ENCODE peak calls at places on chromosome 19, in ten cellular contexts. Z is neural progenitor cell, B is MM.1S, G is IMR-90, L is astrocyte, I is K562, F is neuronal stem cell, H is colonic mucosa, K is endothelial cell of umbilical vein, N is Karpas-422. P is an unnamed sample.

GRCh38 chr19:8900421-8900820 is 68.2 kb downstream of the MBD3L1 start:
- DNase-seq in Z (no peak), N (no peak), G (no peak), K (no peak), I (no peak), B (no peak), H (no peak), L (no peak), F (no peak), P (no peak)

GRCh38 chr19:14470031-14470876 is 4.9 kb downstream of the PTGER1 start:
- DNase-seq in N (no peak), G (no peak), I (no peak), H (no peak), K (no peak), B (no peak), L (no peak), F (no peak), Z (no peak), P (no peak)

GRCh38 chr19:3549816-3550215 is 7.6 kb downstream of the MFSD12 start:
- DNase-seq in B (no peak), H (no peak), I (no peak), L (no peak), G (no peak), K (no peak), Z (no peak), F (no peak), N (no peak), P (no peak)

GRCh38 chr19:4119763-4120162 is 4.2 kb downstream of the MAP2K2 start:
- DNase-seq in F (no peak), I (no peak), G (no peak), N (no peak), Z (no peak), K (no peak), B (no peak), H (no peak), L (no peak), P (no peak)

GRCh38 chr19:46787331-46788100 is 878 bp downstream of the SLC1A5 start:
- DNase-seq in B (peak), I (no peak), N (peak), H (peak), Z (peak), F (peak), K (peak), G (peak), L (peak), P (no peak)

GRCh38 chr19:46783670-46784069 is 4.7 kb downstream of the SLC1A5 start:
- DNase-seq in G (no peak), F (no peak), I (peak), K (no peak), H (no peak), Z (no peak), B (no peak), N (peak), L (no peak), P (no peak)

GRCh38 chr19:11450570-11451326 is 15.3 kb downstream of the PRKCSH start:
- DNase-seq in G (no peak), I (peak), Z (no peak), H (no peak), B (no peak), K (no peak), N (no peak), L (no peak), F (no peak), P (no peak)

GRCh38 chr19:51726049-51726448 is 2.3 kb upstream of the HAS1 start:
- DNase-seq in B (no peak), G (peak), H (peak), L (peak), F (no peak), Z (no peak), I (peak), K (no peak), N (no peak), P (peak)

GRCh38 chr19:18239303-18239702 is 13.1 kb upstream of the PDE4C start:
- DNase-seq in Z (peak), F (no peak), B (no peak), L (no peak), H (no peak), N (peak), K (no peak), I (peak), G (no peak), P (no peak)

GRCh38 chr19:43618921-43619261 is 538 bp downstream of the ZNF428 start:
- DNase-seq in Z (no peak), F (no peak), I (no peak), L (no peak), G (peak), B (peak), K (peak), H (peak), N (peak), P (no peak)

GRCh38 chr19:35793381-35794165 is 18.2 kb downstream of the ARHGAP33 start:
- DNase-seq in B (no peak), L (no peak), N (no peak), G (no peak), I (no peak), H (no peak), F (no peak), K (no peak), Z (no peak), P (no peak)

GRCh38 chr19:9709305-9709704 is 34.4 kb upstream of the ZNF562 start:
- DNase-seq in I (no peak), N (no peak), K (no peak), G (no peak), Z (no peak), H (no peak), B (no peak), F (no peak), L (no peak), P (no peak)

GRCh38 chr19:51407631-51408131 is 9.8 kb downstream of the SIGLEC10 start:
- DNase-seq in H (no peak), B (no peak), I (peak), K (peak), N (peak), G (peak), L (no peak), F (no peak), Z (peak), P (no peak)

GRCh38 chr19:19485998-19486290 is 29.4 kb downstream of the TSSK6 start:
- DNase-seq in K (no peak), L (no peak), Z (no peak), N (no peak), G (no peak), B (no peak), F (no peak), H (no peak), I (no peak), P (no peak)

GRCh38 chr19:19486343-19487076 is 28.8 kb downstream of the TSSK6 start:
- DNase-seq in I (no peak), F (no peak), H (no peak), L (no peak), Z (no peak), N (no peak), G (no peak), K (no peak), B (no peak), P (no peak)

GRCh38 chr19:19482785-19483625 is 32.3 kb downstream of the TSSK6 start:
- DNase-seq in F (no peak), B (no peak), G (peak), N (no peak), K (no peak), L (peak), I (no peak), H (no peak), Z (no peak), P (no peak)

GRCh38 chr19:19487077-19488040 is 28.0 kb downstream of the TSSK6 start:
- DNase-seq in I (no peak), H (no peak), F (no peak), Z (no peak), N (no peak), K (no peak), G (no peak), B (no peak), L (no peak), P (no peak)

GRCh38 chr19:19485161-19485997 is 30.0 kb downstream of the TSSK6 start:
- DNase-seq in Z (no peak), H (no peak), L (peak), I (no peak), K (no peak), N (peak), G (peak), B (no peak), F (no peak), P (no peak)
- H3K9ac ChIP-seq in Z (no peak), H (no peak), L (peak), I (no peak), K (no peak), N (peak), G (peak), B (no peak), F (peak), P (no peak)

DNA sequence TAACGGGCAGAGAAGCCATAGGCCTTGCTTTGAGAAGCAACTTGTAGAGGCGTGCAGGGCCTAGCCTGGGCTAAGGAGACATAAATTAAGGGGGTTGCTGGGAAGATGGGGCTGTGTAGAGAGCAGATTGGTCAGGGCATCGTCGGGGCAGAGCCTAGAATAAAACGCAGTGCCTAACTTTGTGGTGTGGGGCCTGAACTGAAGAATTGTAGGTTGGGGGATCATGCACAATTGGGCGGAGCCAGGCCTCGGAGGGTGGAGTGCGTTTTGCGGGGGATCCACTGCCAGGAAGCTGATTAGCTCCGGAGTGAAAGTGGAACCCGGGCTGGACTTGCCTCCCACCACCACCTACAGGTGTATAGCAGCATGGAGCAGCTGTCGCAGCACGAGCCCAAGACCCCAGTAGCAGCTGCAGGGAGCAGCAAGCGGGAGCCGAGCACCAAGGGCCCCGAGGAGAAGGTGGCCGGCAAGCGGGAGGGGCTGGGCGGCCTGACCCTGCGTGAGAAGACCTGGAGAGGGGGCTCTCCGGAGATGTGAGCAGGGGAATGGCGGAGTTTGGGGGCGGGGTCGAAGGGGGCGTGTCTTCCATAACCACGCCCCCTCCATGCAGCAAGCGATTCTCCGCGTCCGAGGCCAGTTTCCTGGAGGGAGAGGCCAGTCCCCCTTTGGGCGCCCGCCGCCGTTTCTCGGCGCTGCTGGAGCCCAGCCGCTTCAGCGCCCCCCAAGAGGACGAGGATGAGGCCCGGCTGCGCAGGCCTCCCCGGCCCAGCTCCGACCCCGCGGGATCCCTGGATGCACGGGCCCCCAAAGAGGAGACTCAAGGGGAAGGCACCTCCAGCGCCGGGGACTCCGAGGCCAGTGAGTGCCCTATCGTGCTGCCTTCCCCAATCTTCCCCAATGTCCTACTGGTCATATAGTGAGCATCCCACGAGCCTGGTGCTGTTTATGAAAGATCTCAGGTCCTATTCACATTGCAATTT is 13.8 kb downstream of the DNASE2 start:
- DNase-seq in I (peak), N (peak), G (peak), F (peak), H (peak), Z (peak), L (peak), K (peak), B (no peak), P (no peak)
- H3K4me3 ChIP-seq in I (peak), N (peak), G (peak), F (peak), H (peak), Z (peak), L (peak), K (no peak), B (peak), P (peak)

GRCh38 chr19:50387176-50387867 is 3.2 kb downstream of the POLD1 start:
- DNase-seq in G (peak), F (no peak), K (peak), B (no peak), N (no peak), H (no peak), Z (no peak), I (no peak), L (no peak), P (no peak)
- H3K27ac ChIP-seq in G (no peak), F (no peak), K (no peak), B (no peak), N (no peak), H (no peak), Z (no peak), I (no peak), L (no peak), P (no peak)

GRCh38 chr19:29664753-29665214 is 477 bp upstream of the PLEKHF1 start:
- DNase-seq in L (no peak), B (no peak), H (no peak), G (no peak), F (no peak), N (no peak), I (no peak), K (no peak), Z (no peak), P (no peak)
- H3K9ac ChIP-seq in L (peak), B (peak), H (peak), G (peak), F (no peak), N (peak), I (peak), K (no peak), Z (no peak), P (peak)

GRCh38 chr19:16373079-16373478 is 48.5 kb downstream of the KLF2 start:
- DNase-seq in G (no peak), I (no peak), N (no peak), H (no peak), B (no peak), F (no peak), Z (no peak), K (no peak), L (no peak), P (no peak)
- H3K4me3 ChIP-seq in G (no peak), I (no peak), N (no peak), H (no peak), B (no peak), F (no peak), Z (no peak), K (no peak), L (no peak), P (no peak)

GRCh38 chr19:1490020-1490310 is 185 bp downstream of the PCSK4 start:
- DNase-seq in N (no peak), B (no peak), H (no peak), F (no peak), Z (no peak), K (no peak), G (no peak), I (no peak), L (no peak), P (no peak)
- H3K27ac ChIP-seq in N (peak), B (no peak), H (peak), F (no peak), Z (no peak), K (no peak), G (peak), I (peak), L (no peak), P (no peak)

GRCh38 chr19:48487944-48488343 is 18.8 kb downstream of the CYTH2 start:
- DNase-seq in Z (no peak), N (no peak), H (peak), F (no peak), B (no peak), G (peak), K (peak), I (no peak), L (peak), P (peak)
- H3K9ac ChIP-seq in Z (no peak), N (no peak), H (peak), F (no peak), B (no peak), G (no peak), K (no peak), I (no peak), L (peak), P (peak)

GRCh38 chr19:344625-345319 is at the start of gene MIER2:
- DNase-seq in G (peak), K (peak), F (peak), B (no peak), L (peak), H (peak), N (peak), Z (peak), I (peak), P (no peak)

GRCh38 chr19:343941-344624 is 513 bp downstream of the MIER2 start:
- DNase-seq in B (no peak), H (no peak), N (peak), F (peak), K (peak), G (no peak), L (no peak), I (peak), Z (peak), P (no peak)

GRCh38 chr19:342801-343421 is 1.7 kb downstream of the MIER2 start:
- DNase-seq in K (peak), L (peak), F (no peak), N (peak), H (peak), B (no peak), Z (no peak), I (no peak), G (peak), P (no peak)

GRCh38 chr19:342128-342455 is 2.5 kb downstream of the MIER2 start:
- DNase-seq in N (no peak), B (no peak), H (no peak), K (no peak), F (no peak), L (no peak), G (no peak), I (no peak), Z (no peak), P (no peak)

GRCh38 chr19:343451-343931 is 1.1 kb downstream of the MIER2 start:
- DNase-seq in K (peak), H (no peak), L (no peak), I (no peak), G (no peak), B (no peak), N (no peak), Z (no peak), F (no peak), P (no peak)
- H3K4me3 ChIP-seq in K (peak), H (peak), L (peak), I (peak), G (peak), B (no peak), N (peak), Z (peak), F (peak), P (peak)